ENCODE peak calls at places on chromosomes 5 and 9, in seven cellular contexts. Z is AML-193; O is NCI-H1092; Y is stimulated activated CD4-positive, alpha-beta T cell treated with anti-CD3 and anti-CD28 coated beads, Interleukin-2, amount 100 ng/mL, for 48 hours; M is GM23338; U is MCF 10A; T is tibial artery. P is an unnamed sample.

GRCh38 chr9:5025416-5025815 is 40.3 kb downstream of the JAK2 start:
- DNase-seq in Z (no peak), O (no peak), Y (no peak), M (no peak), U (peak; percentile 12), T (no peak), P (no peak)

GRCh38 chr5:120873083-120873482 is 409.0 kb downstream of the PRR16 start:
- DNase-seq in Z (no peak), O (no peak), Y (no peak), M (no peak), U (peak; percentile 12), T (no peak), P (no peak)

GRCh38 chr5:116453920-116454319 is 120.7 kb downstream of the SEMA6A start:
- DNase-seq in Z (no peak), O (no peak), Y (no peak), M (no peak), U (no peak), T (no peak), P (no peak)

GRCh38 chr9:34809504-34810186 is 99.7 kb upstream of the CCL21 start:
- DNase-seq in Z (no peak), O (no peak), Y (no peak), M (peak; percentile 90), U (no peak), T (no peak), P (no peak)

GRCh38 chr9:114549677-114550330 is 37.8 kb upstream of the ATP6V1G1 start:
- DNase-seq in Z (no peak), O (no peak), Y (no peak), M (no peak), U (no peak), T (no peak), P (no peak)

GRCh38 chr9:97848582-97849237 is 4.3 kb upstream of the FOXE1 start:
- DNase-seq in Z (no peak), O (no peak), Y (no peak), M (peak; percentile 47), U (no peak), T (no peak), P (no peak)

GRCh38 chr5:160742446-160742845 is 109.6 kb downstream of the ATP10B start:
- DNase-seq in Z (no peak), O (no peak), Y (no peak), M (no peak), U (no peak), T (no peak), P (no peak)

GRCh38 chr5:120207139-120207538 is 257.0 kb upstream of the PRR16 start:
- DNase-seq in Z (no peak), O (no peak), Y (no peak), M (no peak), U (peak; percentile 30), T (no peak), P (no peak)

GRCh38 chr5:170805666-170806065 is 22.1 kb downstream of the GABRP start:
- DNase-seq in Z (no peak), O (no peak), Y (no peak), M (no peak), U (no peak), T (no peak), P (no peak)

GRCh38 chr5:133236976-133237375 is 185.2 kb downstream of the HSPA4 start:
- DNase-seq in Z (no peak), O (no peak), Y (no peak), M (no peak), U (no peak), T (no peak), P (no peak)

GRCh38 chr9:117276444-117276843 is 138.4 kb downstream of the ASTN2 start:
- DNase-seq in Z (no peak), O (peak; percentile 86), Y (no peak), M (no peak), U (no peak), T (no peak), P (no peak)

GRCh38 chr9:89811896-89812450 is 207.2 kb downstream of the GADD45G start:
- DNase-seq in Z (no peak), O (no peak), Y (no peak), M (no peak), U (no peak), T (peak; percentile 47), P (no peak)

GRCh38 chr5:130868186-130868821 is 296.8 kb downstream of the HINT1 start:
- DNase-seq in Z (no peak), O (no peak), Y (no peak), M (peak; percentile 54), U (no peak), T (no peak), P (no peak)

GRCh38 chr5:92126182-92126581 is 743.1 kb upstream of the ARRDC3 start:
- DNase-seq in Z (no peak), O (no peak), Y (no peak), M (no peak), U (no peak), T (no peak), P (no peak)

GRCh38 chr5:111043712-111044506 is 27.6 kb upstream of the TSLP start:
- DNase-seq in Z (no peak), O (no peak), Y (no peak), M (peak; percentile 40), U (peak; percentile 27), T (no peak), P (no peak)

GRCh38 chr5:149959406-149960236 is 937 bp upstream of the SLC26A2 start:
- DNase-seq in Z (peak; percentile 57), O (no peak), Y (peak; percentile 34), M (peak; percentile 69), U (peak; percentile 89), T (no peak), P (peak; percentile 35)

GRCh38 chr9:24035816-24036215 is 209.8 kb upstream of the ELAVL2 start:
- DNase-seq in Z (no peak), O (no peak), Y (no peak), M (no peak), U (no peak), T (no peak), P (no peak)

GRCh38 chr9:101574773-101575333 is 19.9 kb downstream of the PPP3R2 start:
- DNase-seq in Z (no peak), O (no peak), Y (no peak), M (no peak), U (no peak), T (no peak), P (no peak)

GRCh38 chr5:173237821-173238220 is 2.8 kb upstream of the NKX2-5 start:
- DNase-seq in Z (no peak), O (no peak), Y (no peak), M (peak; percentile 57), U (no peak), T (no peak), P (no peak)

GRCh38 chr5:3276891-3277290 is 318.7 kb upstream of the IRX1 start:
- DNase-seq in Z (no peak), O (no peak), Y (no peak), M (no peak), U (no peak), T (no peak), P (no peak)

GRCh38 chr9:128310461-128310860 is 11.8 kb downstream of the TRUB2 start:
- DNase-seq in Z (no peak), O (no peak), Y (no peak), M (no peak), U (no peak), T (no peak), P (no peak)

GRCh38 chr5:35869705-35870277 is 13.1 kb downstream of the IL7R start:
- DNase-seq in Z (no peak), O (no peak), Y (no peak), M (no peak), U (no peak), T (no peak), P (no peak)

GRCh38 chr9:81896067-81896466 is 32.2 kb upstream of the SPATA31D4 start:
- DNase-seq in Z (no peak), O (no peak), Y (no peak), M (no peak), U (no peak), T (no peak), P (no peak)

GRCh38 chr5:114184006-114184405 is 177.9 kb upstream of the KCNN2 start:
- DNase-seq in Z (no peak), O (no peak), Y (no peak), M (no peak), U (no peak), T (no peak), P (no peak)

GRCh38 chr9:135474915-135475314 is 4.7 kb upstream of the PPP1R26 start:
- DNase-seq in Z (no peak), O (no peak), Y (peak; percentile 16), M (peak; percentile 83), U (no peak), T (no peak), P (no peak)

GRCh38 chr5:157471709-157472108 is 11.7 kb downstream of the NIPAL4 start:
- DNase-seq in Z (peak; percentile 28), O (no peak), Y (peak; percentile 22), M (peak; percentile 82), U (peak; percentile 64), T (no peak), P (no peak)

GRCh38 chr5:96627792-96628191 is 34.4 kb upstream of the CAST start:
- DNase-seq in Z (no peak), O (no peak), Y (no peak), M (no peak), U (no peak), T (no peak), P (no peak)

GRCh38 chr9:124894741-124895170 is 32.8 kb downstream of the ARPC5L start:
- DNase-seq in Z (peak; percentile 25), O (no peak), Y (no peak), M (peak; percentile 77), U (peak; percentile 54), T (no peak), P (no peak)

GRCh38 chr5:96297290-96297689 is 135.8 kb downstream of the PCSK1 start:
- DNase-seq in Z (peak; percentile 20), O (no peak), Y (no peak), M (no peak), U (peak; percentile 27), T (no peak), P (no peak)

GRCh38 chr9:21096901-21097255 is 19.1 kb upstream of the IFNB1 start:
- DNase-seq in Z (no peak), O (no peak), Y (no peak), M (no peak), U (no peak), T (no peak), P (no peak)

GRCh38 chr5:172133359-172134029 is 54.5 kb downstream of the STK10 start:
- DNase-seq in Z (peak; percentile 97), O (no peak), Y (peak; percentile 46), M (no peak), U (peak; percentile 93), T (peak; percentile 74), P (no peak)

GRCh38 chr5:69268899-69269298 is 34.2 kb downstream of the CDK7 start:
- DNase-seq in Z (no peak), O (no peak), Y (no peak), M (no peak), U (no peak), T (no peak), P (no peak)

GRCh38 chr5:136511046-136511445 is 145.7 kb upstream of the TRPC7 start:
- DNase-seq in Z (no peak), O (no peak), Y (no peak), M (no peak), U (peak; percentile 14), T (no peak), P (no peak)

GRCh38 chr5:54411176-54411575 is 44.3 kb upstream of the HSPB3 start:
- DNase-seq in Z (no peak), O (no peak), Y (no peak), M (no peak), U (no peak), T (no peak), P (no peak)

GRCh38 chr9:133888779-133889491 is 103.2 kb downstream of the VAV2 start:
- DNase-seq in Z (no peak), O (no peak), Y (no peak), M (no peak), U (no peak), T (no peak), P (no peak)

GRCh38 chr9:76162109-76162730 is 232.0 kb downstream of the RFK start:
- DNase-seq in Z (no peak), O (no peak), Y (no peak), M (no peak), U (no peak), T (no peak), P (no peak)

GRCh38 chr9:133844876-133845658 is 106.9 kb upstream of the SARDH start:
- DNase-seq in Z (no peak), O (no peak), Y (no peak), M (no peak), U (no peak), T (peak; percentile 78), P (peak; percentile 60)